ENCODE peak calls at places on chromosome 10, in six cellular contexts. One of them, this sample, is unnamed.

GRCh38 chr10:71241114-71241898 is 28.9 kb downstream of the UNC5B start:
- DNase-seq in GM23338: no peak
- DNase-seq in mammary epithelial cell: no peak
- DNase-seq in PC-9: no peak
- DNase-seq in mesendoderm: no peak
- DNase-seq in AG04450: no peak
- DNase-seq in this sample: no peak

GRCh38 chr10:47159361-47160228 is 140.4 kb upstream of the GDF10 start:
- DNase-seq in PC-9: peak
- DNase-seq in GM23338: no peak
- DNase-seq in mesendoderm: no peak
- DNase-seq in AG04450: no peak
- DNase-seq in mammary epithelial cell: no peak
- DNase-seq in this sample: no peak

GRCh38 chr10:119296703-119297102 is 89.3 kb downstream of the GRK5 start:
- DNase-seq in AG04450: no peak
- DNase-seq in PC-9: no peak
- DNase-seq in GM23338: no peak
- DNase-seq in mammary epithelial cell: no peak
- DNase-seq in mesendoderm: no peak
- DNase-seq in this sample: no peak

GRCh38 chr10:98150544-98150943 is 16.1 kb downstream of the R3HCC1L start:
- DNase-seq in mammary epithelial cell: no peak
- DNase-seq in GM23338: no peak
- DNase-seq in PC-9: no peak
- DNase-seq in AG04450: peak
- DNase-seq in mesendoderm: no peak
- DNase-seq in this sample: no peak

GRCh38 chr10:72315611-72316385 is 38.9 kb downstream of the DNAJB12 start:
- DNase-seq in PC-9: peak
- DNase-seq in AG04450: no peak
- DNase-seq in GM23338: no peak
- DNase-seq in mesendoderm: no peak
- DNase-seq in mammary epithelial cell: peak
- DNase-seq in this sample: no peak

GRCh38 chr10:48468130-48468790 is 136.6 kb downstream of the ARHGAP22 start:
- DNase-seq in PC-9: no peak
- DNase-seq in GM23338: no peak
- DNase-seq in mammary epithelial cell: no peak
- DNase-seq in mesendoderm: peak
- DNase-seq in AG04450: no peak
- DNase-seq in this sample: no peak

GRCh38 chr10:88165849-88166271 is 302.4 kb downstream of the PTEN start:
- DNase-seq in mammary epithelial cell: no peak
- DNase-seq in mesendoderm: no peak
- DNase-seq in GM23338: no peak
- DNase-seq in AG04450: no peak
- DNase-seq in PC-9: no peak
- DNase-seq in this sample: no peak

GRCh38 chr10:67789769-67790168 is 48.2 kb downstream of the DNAJC12 start:
- DNase-seq in GM23338: no peak
- DNase-seq in AG04450: no peak
- DNase-seq in mesendoderm: peak
- DNase-seq in mammary epithelial cell: no peak
- DNase-seq in PC-9: no peak
- DNase-seq in this sample: no peak

GRCh38 chr10:53606951-53607350 is 834.4 kb upstream of the MBL2 start:
- DNase-seq in GM23338: no peak
- DNase-seq in AG04450: no peak
- DNase-seq in PC-9: no peak
- DNase-seq in mesendoderm: peak
- DNase-seq in mammary epithelial cell: peak
- DNase-seq in this sample: no peak

GRCh38 chr10:44416021-44416758 is 31.3 kb upstream of the CXCL12 start:
- DNase-seq in GM23338: no peak
- DNase-seq in AG04450: no peak
- DNase-seq in mesendoderm: no peak
- DNase-seq in PC-9: no peak
- DNase-seq in mammary epithelial cell: no peak
- DNase-seq in this sample: no peak

GRCh38 chr10:15169555-15170407 is 1.3 kb upstream of the NMT2 start:
- DNase-seq in mammary epithelial cell: no peak
- DNase-seq in AG04450: no peak
- DNase-seq in PC-9: no peak
- DNase-seq in GM23338: no peak
- DNase-seq in mesendoderm: no peak
- DNase-seq in this sample: peak

GRCh38 chr10:17109475-17110207 is 20.0 kb downstream of the CUBN start:
- DNase-seq in AG04450: peak
- DNase-seq in mesendoderm: no peak
- DNase-seq in mammary epithelial cell: peak
- DNase-seq in PC-9: no peak
- DNase-seq in GM23338: no peak
- DNase-seq in this sample: no peak

GRCh38 chr10:127894146-127894545 is 1.4 kb upstream of the CLRN3 start:
- DNase-seq in GM23338: no peak
- DNase-seq in AG04450: no peak
- DNase-seq in PC-9: no peak
- DNase-seq in mesendoderm: no peak
- DNase-seq in mammary epithelial cell: no peak
- DNase-seq in this sample: no peak

GRCh38 chr10:93288679-93289634 is 193.2 kb downstream of the MYOF start:
- DNase-seq in PC-9: peak
- DNase-seq in mammary epithelial cell: peak
- DNase-seq in GM23338: peak
- DNase-seq in AG04450: peak
- DNase-seq in mesendoderm: peak
- DNase-seq in this sample: peak

GRCh38 chr10:92103376-92104084 is 180.0 kb downstream of the BTAF1 start:
- DNase-seq in mesendoderm: no peak
- DNase-seq in PC-9: no peak
- DNase-seq in GM23338: no peak
- DNase-seq in AG04450: peak
- DNase-seq in mammary epithelial cell: no peak
- DNase-seq in this sample: no peak

GRCh38 chr10:69486922-69487730 is 35.9 kb downstream of the TSPAN15 start:
- DNase-seq in AG04450: no peak
- DNase-seq in GM23338: no peak
- DNase-seq in mesendoderm: no peak
- DNase-seq in PC-9: no peak
- DNase-seq in mammary epithelial cell: peak
- DNase-seq in this sample: no peak

GRCh38 chr10:50271564-50272250 is 20.4 kb upstream of the ASAH2 start:
- DNase-seq in mesendoderm: peak
- DNase-seq in mammary epithelial cell: no peak
- DNase-seq in PC-9: no peak
- DNase-seq in GM23338: peak
- DNase-seq in AG04450: no peak
- DNase-seq in this sample: no peak

GRCh38 chr10:14184841-14185500 is 145.8 kb downstream of the FRMD4A start:
- DNase-seq in GM23338: peak
- DNase-seq in AG04450: no peak
- DNase-seq in mesendoderm: peak
- DNase-seq in mammary epithelial cell: peak
- DNase-seq in PC-9: no peak
- DNase-seq in this sample: peak

DNA sequence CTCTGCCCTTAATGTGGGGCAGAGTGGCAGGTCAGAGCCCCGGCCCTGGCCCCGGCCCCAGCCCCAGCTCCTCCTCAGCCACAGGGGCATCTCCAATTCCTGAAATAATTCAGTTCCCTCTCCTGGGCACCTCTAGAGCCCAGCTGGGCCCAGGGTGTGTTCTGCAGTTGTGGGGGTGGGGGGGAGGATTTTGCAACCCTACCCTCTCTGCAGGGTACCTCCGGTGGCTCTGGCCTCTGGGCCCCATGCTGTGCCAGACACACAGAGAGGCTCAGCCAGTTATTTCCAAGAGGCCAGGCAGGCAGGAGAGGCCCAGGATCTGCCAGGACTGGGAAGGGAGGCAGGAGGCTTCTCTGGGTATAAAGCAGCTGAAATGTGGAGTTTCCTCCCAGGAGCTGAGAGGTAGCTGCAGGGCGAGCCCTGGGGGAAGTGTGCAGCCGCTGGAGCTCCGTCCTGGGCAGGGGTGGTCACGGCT is 47.9 kb downstream of the PWWP2B start:
- DNase-seq in mammary epithelial cell: no peak
- DNase-seq in mesendoderm: peak
- DNase-seq in GM23338: no peak
- DNase-seq in AG04450: no peak
- DNase-seq in PC-9: no peak
- DNase-seq in this sample: no peak
- H3K27ac ChIP-seq in mammary epithelial cell: no peak
- H3K27ac ChIP-seq in mesendoderm: peak
- H3K27ac ChIP-seq in GM23338: no peak
- H3K27ac ChIP-seq in AG04450: no peak
- H3K27ac ChIP-seq in PC-9: peak
- H3K27ac ChIP-seq in this sample: peak

DNA sequence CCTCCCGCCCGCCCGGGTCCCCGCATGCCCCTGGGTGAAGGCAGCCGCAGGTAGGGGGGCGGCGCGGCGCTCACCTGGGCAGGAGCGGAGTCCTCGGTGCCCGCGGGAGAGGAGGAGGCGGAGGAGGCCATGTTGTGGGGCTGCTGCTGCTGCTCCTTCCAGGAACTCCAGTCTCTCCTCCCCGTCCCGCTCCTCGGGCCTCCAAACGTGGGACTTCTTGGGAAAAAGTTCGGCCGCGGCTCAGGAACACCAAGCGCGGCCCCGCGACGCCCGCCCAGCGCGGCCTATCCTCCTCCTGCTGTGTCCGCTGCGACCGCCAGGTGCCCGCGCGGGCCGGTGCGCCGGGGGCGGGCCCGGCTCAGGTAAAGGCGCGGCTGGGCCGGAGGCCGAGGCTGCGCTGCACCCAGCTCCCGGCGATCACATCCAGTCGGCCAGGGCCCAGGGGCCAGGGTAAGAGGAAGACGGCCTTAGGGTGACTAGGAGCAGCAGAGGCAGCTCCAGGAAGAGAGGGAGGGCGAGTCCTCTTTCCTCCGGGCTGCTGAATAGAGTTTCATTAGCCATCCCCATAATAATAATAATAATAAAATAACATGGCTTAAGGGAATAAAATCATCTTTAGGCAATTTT is 45.0 kb upstream of the CDK1 start:
- DNase-seq in AG04450: no peak
- DNase-seq in GM23338: peak
- DNase-seq in PC-9: peak
- DNase-seq in mammary epithelial cell: peak
- DNase-seq in mesendoderm: peak
- DNase-seq in this sample: peak
- H3K27ac ChIP-seq in AG04450: no peak
- H3K27ac ChIP-seq in GM23338: no peak
- H3K27ac ChIP-seq in PC-9: no peak
- H3K27ac ChIP-seq in mammary epithelial cell: peak
- H3K27ac ChIP-seq in mesendoderm: no peak
- H3K27ac ChIP-seq in this sample: peak

GRCh38 chr10:27153855-27154198 is 357 bp downstream of the YME1L1 start:
- DNase-seq in GM23338: peak
- DNase-seq in AG04450: no peak
- DNase-seq in PC-9: no peak
- DNase-seq in mesendoderm: peak
- DNase-seq in mammary epithelial cell: no peak
- DNase-seq in this sample: no peak

GRCh38 chr10:27158421-27158820 is 3.3 kb downstream of the MASTL start:
- DNase-seq in GM23338: no peak
- DNase-seq in mammary epithelial cell: no peak
- DNase-seq in AG04450: no peak
- DNase-seq in mesendoderm: no peak
- DNase-seq in PC-9: no peak
- DNase-seq in this sample: no peak

GRCh38 chr10:27153325-27153724 is 859 bp downstream of the YME1L1 start:
- DNase-seq in GM23338: no peak
- DNase-seq in mammary epithelial cell: no peak
- DNase-seq in mesendoderm: no peak
- DNase-seq in PC-9: no peak
- DNase-seq in AG04450: no peak
- DNase-seq in this sample: no peak

GRCh38 chr10:27155073-27155754 is at the start of gene MASTL:
- DNase-seq in mesendoderm: peak
- DNase-seq in mammary epithelial cell: peak
- DNase-seq in PC-9: peak
- DNase-seq in GM23338: peak
- DNase-seq in AG04450: peak
- DNase-seq in this sample: peak

GRCh38 chr10:27157150-27157549 is 2.0 kb downstream of the MASTL start:
- DNase-seq in PC-9: no peak
- DNase-seq in mammary epithelial cell: no peak
- DNase-seq in GM23338: no peak
- DNase-seq in mesendoderm: no peak
- DNase-seq in AG04450: no peak
- DNase-seq in this sample: no peak
- H3K27ac ChIP-seq in PC-9: no peak
- H3K27ac ChIP-seq in mammary epithelial cell: peak
- H3K27ac ChIP-seq in GM23338: no peak
- H3K27ac ChIP-seq in mesendoderm: no peak
- H3K27ac ChIP-seq in AG04450: no peak
- H3K27ac ChIP-seq in this sample: no peak

GRCh38 chr10:114048472-114048871 is 4.8 kb downstream of the ADRB1 start:
- DNase-seq in PC-9: no peak
- DNase-seq in GM23338: no peak
- DNase-seq in AG04450: no peak
- DNase-seq in mammary epithelial cell: no peak
- DNase-seq in mesendoderm: no peak
- DNase-seq in this sample: no peak
- H3K27ac ChIP-seq in PC-9: no peak
- H3K27ac ChIP-seq in GM23338: no peak
- H3K27ac ChIP-seq in AG04450: no peak
- H3K27ac ChIP-seq in mammary epithelial cell: no peak
- H3K27ac ChIP-seq in mesendoderm: no peak
- H3K27ac ChIP-seq in this sample: no peak

GRCh38 chr10:124407451-124407850 is 11.3 kb downstream of the OAT start:
- DNase-seq in PC-9: no peak
- DNase-seq in mammary epithelial cell: no peak
- DNase-seq in GM23338: no peak
- DNase-seq in AG04450: no peak
- DNase-seq in mesendoderm: no peak
- DNase-seq in this sample: no peak
- H3K27ac ChIP-seq in PC-9: no peak
- H3K27ac ChIP-seq in mammary epithelial cell: no peak
- H3K27ac ChIP-seq in GM23338: peak
- H3K27ac ChIP-seq in AG04450: no peak
- H3K27ac ChIP-seq in mesendoderm: no peak
- H3K27ac ChIP-seq in this sample: no peak